ENCODE peak calls at places on chromosomes 12 and 14, in four cellular contexts. F is T-helper 2 cell, V is GM03348, C is HuH-7. Q is an unnamed sample.

GRCh38 chr14:22168092-22168955 is 420.7 kb downstream of the DAD1 start:
- DNase-seq in F (no peak), C (peak; percentile 16), V (no peak), Q (no peak)

GRCh38 chr12:85182699-85183098 is 97.3 kb upstream of the ALX1 start:
- DNase-seq in C (no peak), V (no peak), F (no peak), Q (peak; percentile 55)

GRCh38 chr14:44081146-44081545 is 425.9 kb downstream of the FSCB start:
- DNase-seq in F (no peak), V (no peak), C (no peak), Q (no peak)

GRCh38 chr14:50036211-50036610 is 80.2 kb downstream of the VCPKMT start:
- DNase-seq in C (no peak), V (no peak), F (no peak), Q (no peak)

GRCh38 chr12:15151141-15152091 is 69.8 kb downstream of the RERG start:
- DNase-seq in C (no peak), V (peak; percentile 10), F (no peak), Q (no peak)

GRCh38 chr14:102279688-102280348 is 25.1 kb downstream of the MOK start:
- DNase-seq in F (no peak), C (no peak), V (peak; percentile 90), Q (peak; percentile 98)

GRCh38 chr12:70584332-70584731 is 52.9 kb downstream of the PTPRB start:
- DNase-seq in C (no peak), F (no peak), V (no peak), Q (no peak)

GRCh38 chr12:91383106-91383505 is 200.5 kb upstream of the DCN start:
- DNase-seq in V (no peak), C (no peak), F (no peak), Q (no peak)

GRCh38 chr12:89514751-89515150 is 9.8 kb downstream of the GALNT4 start:
- DNase-seq in V (no peak), C (no peak), F (no peak), Q (no peak)

GRCh38 chr12:77324763-77325468 is 259.5 kb upstream of the E2F7 start:
- DNase-seq in V (peak; percentile 93), C (peak; percentile 73), F (no peak), Q (peak; percentile 70)

GRCh38 chr12:24966951-24967564 is 18.2 kb upstream of the BCAT1 start:
- DNase-seq in V (no peak), F (no peak), C (no peak), Q (no peak)

GRCh38 chr14:92362781-92363235 is 39.8 kb downstream of the SLC24A4 start:
- DNase-seq in C (no peak), V (peak; percentile 82), F (no peak), Q (peak; percentile 71)

GRCh38 chr14:100557658-100558057 is 29.6 kb downstream of the BEGAIN start:
- DNase-seq in C (no peak), V (no peak), F (no peak), Q (peak; percentile 31)

GRCh38 chr14:64950889-64951288 is 8.3 kb upstream of the GPX2 start:
- DNase-seq in C (no peak), V (no peak), F (no peak), Q (no peak)

GRCh38 chr14:85058170-85058569 is 471.8 kb upstream of the FLRT2 start:
- DNase-seq in V (no peak), C (no peak), F (no peak), Q (no peak)

GRCh38 chr12:104410786-104411185 is 46.0 kb upstream of the CHST11 start:
- DNase-seq in C (no peak), V (peak; percentile 43), F (no peak), Q (peak; percentile 15)